ENCODE peak calls at places on chromosome 9, in five cellular contexts. M is GM23248, G is fibroblast of lung, B is hepatocyte, N is IMR-90. I is an unnamed sample.
A peak's percentile ranks its signal among the peaks of the same experiment; 100 is the strongest.

GRCh38 chr9:131228096-131228495 is 48.2 kb downstream of the FAM78A start:
- DNase-seq in G (no peak), B (no peak), M (no peak), N (no peak), I (peak; percentile 11)

GRCh38 chr9:131678499-131679111 is 61.3 kb downstream of the RAPGEF1 start:
- DNase-seq in B (peak; percentile 69), G (peak; percentile 98), N (peak; percentile 98), M (peak; percentile 98), I (peak; percentile 98)

GRCh38 chr9:116202219-116202912 is 48.8 kb downstream of the PAPPA start:
- DNase-seq in B (no peak), G (peak; percentile 48), N (no peak), M (peak; percentile 36), I (peak; percentile 73)

GRCh38 chr9:89699646-89700045 is 94.8 kb downstream of the GADD45G start:
- DNase-seq in M (no peak), G (no peak), N (no peak), B (no peak), I (no peak)

GRCh38 chr9:95429948-95430620 is 86.7 kb downstream of the PTCH1 start:
- DNase-seq in B (no peak), N (no peak), G (no peak), M (no peak), I (no peak)

GRCh38 chr9:87343816-87344438 is 153.7 kb upstream of the DAPK1 start:
- DNase-seq in G (peak; percentile 25), M (peak; percentile 33), B (no peak), N (no peak), I (no peak)

GRCh38 chr9:268616-269015 is 54.0 kb downstream of the DOCK8 start:
- DNase-seq in M (no peak), B (no peak), G (no peak), N (no peak), I (no peak)

GRCh38 chr9:38708759-38709158 is 11.2 kb downstream of the FAM240B start:
- DNase-seq in B (no peak), G (peak; percentile 47), M (no peak), N (no peak), I (no peak)

GRCh38 chr9:88392549-88392948 is 4.3 kb downstream of the SPIN1 start:
- DNase-seq in M (no peak), G (no peak), N (no peak), B (no peak), I (no peak)

GRCh38 chr9:14846871-14847311 is 63.3 kb downstream of the FREM1 start:
- DNase-seq in N (peak; percentile 17), B (peak; percentile 42), G (peak; percentile 20), M (peak; percentile 66), I (peak; percentile 90)

GRCh38 chr9:37752646-37753488 is 738 bp upstream of the TRMT10B start:
- DNase-seq in M (no peak), G (no peak), B (no peak), N (no peak), I (no peak)

GRCh38 chr9:111414406-111414805 is 69.8 kb downstream of the ECPAS start:
- DNase-seq in B (no peak), G (no peak), M (no peak), N (no peak), I (no peak)

GRCh38 chr9:134880484-134881312 is at the start of gene FCN2:
- DNase-seq in B (no peak), M (no peak), N (no peak), G (no peak), I (no peak)

GRCh38 chr9:135989722-135990467 is 28.7 kb upstream of the UBAC1 start:
- DNase-seq in B (no peak), M (no peak), G (no peak), N (no peak), I (peak; percentile 78)

GRCh38 chr9:137049544-137050449 is 3.8 kb upstream of the NPDC1 start:
- DNase-seq in N (peak; percentile 20), B (peak; percentile 80), G (peak; percentile 19), M (peak; percentile 73), I (peak; percentile 97)

GRCh38 chr9:97284798-97285197 is 22.7 kb upstream of the CCDC180 start:
- DNase-seq in N (no peak), G (no peak), M (no peak), B (no peak), I (no peak)

GRCh38 chr9:135336722-135337490 is 142.7 kb upstream of the PPP1R26 start:
- DNase-seq in M (no peak), N (no peak), B (no peak), G (no peak), I (peak; percentile 73)

GRCh38 chr9:36877239-36877638 is 156.8 kb downstream of the PAX5 start:
- DNase-seq in N (no peak), G (no peak), B (no peak), M (no peak), I (no peak)

GRCh38 chr9:87710448-87710847 is 15.5 kb upstream of the CTSL start:
- DNase-seq in B (peak; percentile 52), G (no peak), N (no peak), M (no peak), I (no peak)

GRCh38 chr9:3419892-3420291 is 105.9 kb downstream of the RFX3 start:
- DNase-seq in G (no peak), N (no peak), B (no peak), M (no peak), I (no peak)

GRCh38 chr9:3409453-3409852 is 116.3 kb downstream of the RFX3 start:
- DNase-seq in M (no peak), G (no peak), N (no peak), B (no peak), I (no peak)

GRCh38 chr9:3410461-3410860 is 115.3 kb downstream of the RFX3 start:
- DNase-seq in N (no peak), M (no peak), B (no peak), G (no peak), I (no peak)

DNA sequence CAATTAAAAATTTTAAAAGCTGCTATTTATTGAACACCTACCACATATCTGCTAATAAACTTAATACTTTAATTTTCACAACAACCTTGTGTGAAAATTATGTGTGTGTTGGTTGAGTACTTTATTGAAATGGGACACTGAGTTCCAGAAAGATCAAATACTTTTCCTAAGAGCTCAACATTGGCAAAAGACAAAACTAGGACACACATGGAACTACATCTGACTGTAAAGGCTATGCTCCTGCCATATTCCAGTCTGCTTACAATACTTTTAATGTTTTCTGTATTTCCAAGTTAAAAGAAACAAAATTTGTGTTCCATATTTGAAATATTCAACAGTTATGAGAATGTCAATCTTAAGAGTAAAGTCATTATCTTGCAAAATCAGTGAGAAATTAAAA is 111.8 kb downstream of the RFX3 start:
- DNase-seq in M (no peak), B (no peak), N (no peak), G (no peak), I (no peak)
- H3K27ac ChIP-seq in M (no peak overlapping the region), B (no peak overlapping the region), N (no peak overlapping the region), G (no peak overlapping the region), I (no peak overlapping the region)

DNA sequence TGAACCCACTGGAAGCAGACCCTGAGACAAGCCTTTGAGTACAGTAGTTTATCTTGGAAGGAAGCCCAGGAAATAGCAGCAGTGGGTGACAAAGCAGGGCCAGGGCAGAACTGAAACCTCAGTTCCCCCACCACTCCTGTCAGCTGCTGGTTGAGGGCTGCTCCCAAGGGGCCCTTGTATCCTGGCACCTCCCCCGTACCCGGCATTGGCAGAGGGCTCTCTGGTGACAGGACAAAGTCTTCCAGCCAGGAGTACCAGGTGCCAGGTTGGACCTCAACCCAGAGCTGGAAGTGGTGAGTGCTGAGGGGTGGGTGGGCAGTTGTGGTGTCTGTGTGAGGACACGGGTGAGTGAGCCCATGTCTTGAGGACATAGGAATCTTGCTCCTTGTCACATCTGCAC is 123.3 kb downstream of the PHF2 start:
- DNase-seq in N (no peak), B (no peak), M (no peak), G (no peak), I (no peak)
- H3K9me3 ChIP-seq in N (peaks cover 6% of the 10 kb centered on the region), B (no peaks in the 10 kb centered on the region), M (no peaks in the 10 kb centered on the region), G (no peaks in the 10 kb centered on the region), I (no peaks in the 10 kb centered on the region)

GRCh38 chr9:33249087-33249657 is 9.2 kb downstream of the SPINK4 start:
- DNase-seq in B (no peak), G (no peak), M (no peak), N (no peak), I (peak; percentile 34)
- H3K4me2 ChIP-seq in B (no peak overlapping the region), G (no peak overlapping the region), M (no peak overlapping the region), N (no peak overlapping the region), I (no peak overlapping the region)

DNA sequence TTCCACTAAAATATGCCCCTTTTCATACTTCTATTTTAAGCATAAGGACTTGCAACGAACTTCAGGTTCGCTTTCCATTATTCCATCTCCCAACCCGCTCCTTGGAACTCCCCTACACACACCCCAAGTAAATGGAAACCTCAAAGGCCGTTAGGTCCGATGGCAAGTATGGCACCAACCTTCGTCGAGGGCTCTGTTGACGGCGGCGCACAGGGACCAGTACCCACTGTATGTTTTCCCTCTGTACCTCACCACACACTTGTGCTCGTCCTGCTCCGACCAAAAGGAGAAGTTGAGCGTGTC is 24.1 kb downstream of the HNRNPK start:
- DNase-seq in N (no peak), M (no peak), B (no peak), G (no peak), I (no peak)
- H3K27ac ChIP-seq in N (no peak overlapping the region), M (peak overlapping the region; percentile 62), B (no peak overlapping the region), G (peak overlapping the region; percentile 86), I (peak overlapping the region; percentile 71)

DNA sequence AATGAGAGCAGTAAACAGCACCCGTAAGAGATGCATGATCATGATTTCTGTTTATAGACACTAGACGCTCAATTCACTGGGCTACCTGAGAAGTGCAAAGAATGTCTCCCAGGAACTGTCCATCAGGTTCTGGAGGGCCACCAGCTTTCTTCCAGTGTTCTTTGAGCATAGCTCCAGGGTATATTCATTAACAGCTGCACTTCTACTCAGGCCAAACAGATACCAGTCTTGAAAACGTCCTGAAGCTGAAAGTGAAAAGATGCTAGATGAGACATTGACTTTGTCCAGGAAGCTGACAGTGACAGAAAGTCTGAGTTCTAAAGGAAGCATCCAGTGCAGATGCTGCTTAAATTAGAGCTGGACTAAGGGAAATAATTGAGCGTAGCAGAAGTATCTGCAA is 488.7 kb upstream of the TYRP1 start:
- DNase-seq in M (no peak), B (no peak), N (no peak), G (no peak), I (no peak)
- H3K9me3 ChIP-seq in M (no peaks in the 10 kb centered on the region), B (no peaks in the 10 kb centered on the region), N (peaks cover 5% of the 10 kb centered on the region), G (no peaks in the 10 kb centered on the region), I (no peaks in the 10 kb centered on the region)

I was measured in osteoblast.